ENCODE peak calls at places on chromosomes 6 and 20, in ten cellular contexts. E, M, H, D, I, N, X, C, R and Y are unnamed samples.
A peak's percentile ranks its signal among the peaks of the same experiment; 100 is the strongest.

GRCh38 chr6:11644071-11644470 is 106.5 kb downstream of the TMEM170B start:
- DNase-seq in E (no peak), M (no peak), H (no peak), D (no peak), I (no peak), N (no peak), X (no peak), C (no peak), R (no peak), Y (no peak)

GRCh38 chr20:6824401-6824800 is 56.9 kb downstream of the BMP2 start:
- DNase-seq in E (no peak), M (no peak), H (no peak), D (no peak), I (no peak), N (no peak), X (no peak), C (no peak), R (no peak), Y (no peak)

GRCh38 chr6:155543141-155543870 is 87.7 kb upstream of the NOX3 start:
- DNase-seq in E (no peak), M (no peak), H (no peak), D (no peak), I (no peak), N (no peak), X (no peak), C (no peak), R (no peak), Y (no peak)

GRCh38 chr6:162533009-162533400 is 194.6 kb downstream of the PRKN start:
- DNase-seq in E (no peak), M (no peak), H (no peak), D (no peak), I (no peak), N (no peak), X (no peak), C (no peak), R (no peak), Y (no peak)

GRCh38 chr6:1477432-1478090 is 88.2 kb downstream of the FOXF2 start:
- DNase-seq in E (no peak), M (no peak), H (no peak), D (no peak), I (no peak), N (no peak), X (peak; percentile 51), C (no peak), R (no peak), Y (no peak)

GRCh38 chr6:31727717-31728671 is 1.1 kb downstream of the DDAH2 start:
- DNase-seq in E (peak; percentile 58), M (no peak), H (no peak), D (no peak), I (no peak), N (no peak), X (no peak), C (peak; percentile 83), R (no peak), Y (no peak)

GRCh38 chr6:160089534-160089897 is 32.1 kb upstream of the SLC22A1 start:
- DNase-seq in E (no peak), M (no peak), H (no peak), D (no peak), I (no peak), N (no peak), X (no peak), C (no peak), R (no peak), Y (no peak)

GRCh38 chr6:167056370-167056769 is 57.2 kb downstream of the CEP43 start:
- DNase-seq in E (no peak), M (no peak), H (no peak), D (no peak), I (peak; percentile 47), N (no peak), X (no peak), C (peak; percentile 58), R (peak; percentile 71), Y (no peak)

GRCh38 chr6:37182736-37183590 is 13.0 kb downstream of the PIM1 start:
- DNase-seq in E (no peak), M (no peak), H (no peak), D (peak; percentile 65), I (peak; percentile 77), N (peak; percentile 56), X (no peak), C (peak; percentile 65), R (no peak), Y (peak; percentile 60)

GRCh38 chr6:33075568-33076405 is at the start of gene HLA-DPB1:
- DNase-seq in E (no peak), M (no peak), H (peak; percentile 62), D (no peak), I (peak; percentile 14), N (peak; percentile 26), X (peak; percentile 81), C (peak; percentile 91), R (peak; percentile 69), Y (no peak)

GRCh38 chr6:20025681-20026080 is 186.6 kb downstream of the MBOAT1 start:
- DNase-seq in E (no peak), M (no peak), H (no peak), D (no peak), I (no peak), N (no peak), X (no peak), C (no peak), R (no peak), Y (no peak)

GRCh38 chr6:44470106-44470446 is 82.6 kb downstream of the CDC5L start:
- DNase-seq in E (no peak), M (peak; percentile 97), H (no peak), D (no peak), I (no peak), N (no peak), X (no peak), C (no peak), R (no peak), Y (no peak)

GRCh38 chr20:57465943-57466342 is 59.0 kb downstream of the CTCFL start:
- DNase-seq in E (no peak), M (no peak), H (no peak), D (no peak), I (no peak), N (no peak), X (no peak), C (no peak), R (no peak), Y (no peak)

GRCh38 chr6:38271081-38271480 is 368.6 kb downstream of the BTBD9 start:
- DNase-seq in E (no peak), M (no peak), H (no peak), D (no peak), I (no peak), N (no peak), X (peak; percentile 17), C (no peak), R (peak; percentile 68), Y (no peak)

GRCh38 chr20:59043698-59044097 is 1.1 kb upstream of the PRELID3B start:
- DNase-seq in E (no peak), M (no peak), H (no peak), D (peak; percentile 27), I (peak; percentile 17), N (no peak), X (no peak), C (peak; percentile 21), R (no peak), Y (peak; percentile 20)

GRCh38 chr6:112618796-112619195 is 271.7 kb downstream of the RFPL4B start:
- DNase-seq in E (no peak), M (no peak), H (peak; percentile 37), D (no peak), I (no peak), N (no peak), X (no peak), C (no peak), R (no peak), Y (no peak)

GRCh38 chr20:62759981-62760431 is 36.3 kb upstream of the MRGBP start:
- DNase-seq in E (peak; percentile 31), M (no peak), H (no peak), D (no peak), I (no peak), N (no peak), X (no peak), C (no peak), R (no peak), Y (no peak)

GRCh38 chr20:10783660-10784336 is 110.0 kb upstream of the JAG1 start:
- DNase-seq in E (no peak), M (peak; percentile 57), H (no peak), D (no peak), I (no peak), N (no peak), X (no peak), C (no peak), R (no peak), Y (no peak)